ENCODE peak calls at places on chromosomes 16 and 17, in eight cellular contexts. U is AG08395; G is CD4-positive, alpha-beta T cell; V is heart left ventricle; M is kidney; C is A549; O is HFFc6; K is NCI-H2171 treated with DMSO at 0.1 percent for 48 hours. W is an unnamed sample.

GRCh38 chr17:69878661-69879060 is 196.4 kb upstream of the KCNJ16 start:
- DNase-seq in U (no peak), O (no peak), K (no peak), C (no peak), G (no peak), M (no peak), V (no peak), W (no peak)

GRCh38 chr16:73369841-73370240 is 321.9 kb upstream of the ZFHX3 start:
- DNase-seq in M (no peak), K (peak), U (no peak), V (no peak), G (no peak), C (no peak), O (no peak), W (no peak)

GRCh38 chr17:65463242-65463641 is 98.2 kb downstream of the AXIN2 start:
- DNase-seq in U (no peak), M (peak), O (no peak), V (peak), G (no peak), C (no peak), K (no peak), W (no peak)

GRCh38 chr16:49455181-49455990 is 81.8 kb downstream of the C16orf78 start:
- DNase-seq in U (no peak), C (no peak), V (no peak), G (no peak), M (no peak), O (no peak), K (no peak), W (no peak)

GRCh38 chr17:28008526-28008925 is 34.0 kb upstream of the NLK start:
- DNase-seq in U (peak), O (peak), V (peak), K (no peak), G (no peak), C (peak), M (no peak), W (peak)

GRCh38 chr16:10548404-10548803 is 32.0 kb downstream of the EMP2 start:
- DNase-seq in G (no peak), K (no peak), V (no peak), U (no peak), C (no peak), O (no peak), M (no peak), W (no peak)

GRCh38 chr17:71208111-71208704 is 912.6 kb upstream of the SOX9 start:
- DNase-seq in C (no peak), V (no peak), U (peak), G (no peak), K (no peak), O (peak), M (no peak), W (no peak)

GRCh38 chr16:53999123-53999522 is 287.5 kb downstream of the IRX3 start:
- DNase-seq in G (no peak), C (no peak), O (no peak), M (no peak), U (no peak), K (no peak), V (no peak), W (no peak)

GRCh38 chr16:47392114-47392513 is 68.7 kb downstream of the ITFG1 start:
- DNase-seq in O (no peak), C (no peak), M (no peak), K (no peak), G (no peak), U (no peak), V (no peak), W (no peak)

W was measured in HAP-1.